ENCODE peak calls at places on chromosomes 7 and 10, in seven cellular contexts. One of them, this sample, is unnamed.

GRCh38 chr7:12080006-12080405 is 131.1 kb upstream of the TMEM106B start:
- DNase-seq in T47D: no peak
- DNase-seq in stimulated activated CD8-positive, alpha-beta memory T cell treated with anti-CD3 and anti-CD28 coated beads, Interleukin-7, amount 100 ng/mL, for 1 hour: no peak
- DNase-seq in GF-D8: no peak
- DNase-seq in HFFc6: no peak
- DNase-seq in cardiac muscle cell: no peak
- DNase-seq in HS-27A: no peak
- DNase-seq in this sample: no peak

GRCh38 chr10:9951481-9952257 is 1066.0 kb upstream of the CELF2 start:
- DNase-seq in cardiac muscle cell: peak
- DNase-seq in HFFc6: no peak
- DNase-seq in HS-27A: no peak
- DNase-seq in stimulated activated CD8-positive, alpha-beta memory T cell treated with anti-CD3 and anti-CD28 coated beads, Interleukin-7, amount 100 ng/mL, for 1 hour: no peak
- DNase-seq in T47D: no peak
- DNase-seq in GF-D8: no peak
- DNase-seq in this sample: no peak

GRCh38 chr7:47461161-47461560 is 120.8 kb downstream of the TNS3 start:
- DNase-seq in HFFc6: no peak
- DNase-seq in HS-27A: no peak
- DNase-seq in stimulated activated CD8-positive, alpha-beta memory T cell treated with anti-CD3 and anti-CD28 coated beads, Interleukin-7, amount 100 ng/mL, for 1 hour: no peak
- DNase-seq in GF-D8: no peak
- DNase-seq in T47D: no peak
- DNase-seq in cardiac muscle cell: peak
- DNase-seq in this sample: no peak

GRCh38 chr7:147483634-147484292 is 1106.8 kb upstream of the C7orf33 start:
- DNase-seq in GF-D8: no peak
- DNase-seq in T47D: no peak
- DNase-seq in HS-27A: peak
- DNase-seq in HFFc6: no peak
- DNase-seq in cardiac muscle cell: no peak
- DNase-seq in stimulated activated CD8-positive, alpha-beta memory T cell treated with anti-CD3 and anti-CD28 coated beads, Interleukin-7, amount 100 ng/mL, for 1 hour: no peak
- DNase-seq in this sample: no peak

GRCh38 chr10:123301077-123301875 is 147.1 kb downstream of the BUB3 start:
- DNase-seq in T47D: no peak
- DNase-seq in HFFc6: no peak
- DNase-seq in cardiac muscle cell: peak
- DNase-seq in stimulated activated CD8-positive, alpha-beta memory T cell treated with anti-CD3 and anti-CD28 coated beads, Interleukin-7, amount 100 ng/mL, for 1 hour: no peak
- DNase-seq in HS-27A: no peak
- DNase-seq in GF-D8: no peak
- DNase-seq in this sample: no peak

GRCh38 chr7:22979251-22979650 is 34.7 kb downstream of the HYCC1 start:
- DNase-seq in HFFc6: no peak
- DNase-seq in cardiac muscle cell: no peak
- DNase-seq in HS-27A: no peak
- DNase-seq in GF-D8: no peak
- DNase-seq in T47D: no peak
- DNase-seq in stimulated activated CD8-positive, alpha-beta memory T cell treated with anti-CD3 and anti-CD28 coated beads, Interleukin-7, amount 100 ng/mL, for 1 hour: no peak
- DNase-seq in this sample: no peak

GRCh38 chr10:21953585-21954057 is 49.9 kb downstream of the DNAJC1 start:
- DNase-seq in HS-27A: no peak
- DNase-seq in HFFc6: peak
- DNase-seq in cardiac muscle cell: peak
- DNase-seq in stimulated activated CD8-positive, alpha-beta memory T cell treated with anti-CD3 and anti-CD28 coated beads, Interleukin-7, amount 100 ng/mL, for 1 hour: no peak
- DNase-seq in GF-D8: peak
- DNase-seq in T47D: peak
- DNase-seq in this sample: no peak

GRCh38 chr10:110353244-110354119 is 48.8 kb upstream of the SMNDC1 start:
- DNase-seq in HFFc6: peak
- DNase-seq in HS-27A: peak
- DNase-seq in GF-D8: no peak
- DNase-seq in T47D: no peak
- DNase-seq in stimulated activated CD8-positive, alpha-beta memory T cell treated with anti-CD3 and anti-CD28 coated beads, Interleukin-7, amount 100 ng/mL, for 1 hour: no peak
- DNase-seq in cardiac muscle cell: peak
- DNase-seq in this sample: no peak

GRCh38 chr10:11328264-11329054 is 283.0 kb downstream of the USP6NL start:
- DNase-seq in cardiac muscle cell: no peak
- DNase-seq in GF-D8: no peak
- DNase-seq in stimulated activated CD8-positive, alpha-beta memory T cell treated with anti-CD3 and anti-CD28 coated beads, Interleukin-7, amount 100 ng/mL, for 1 hour: no peak
- DNase-seq in HS-27A: no peak
- DNase-seq in HFFc6: no peak
- DNase-seq in T47D: no peak
- DNase-seq in this sample: no peak

GRCh38 chr10:68869623-68870022 is 31.5 kb upstream of the DDX50 start:
- DNase-seq in T47D: no peak
- DNase-seq in cardiac muscle cell: peak
- DNase-seq in HFFc6: no peak
- DNase-seq in stimulated activated CD8-positive, alpha-beta memory T cell treated with anti-CD3 and anti-CD28 coated beads, Interleukin-7, amount 100 ng/mL, for 1 hour: no peak
- DNase-seq in GF-D8: no peak
- DNase-seq in HS-27A: no peak
- DNase-seq in this sample: no peak

GRCh38 chr7:7642081-7642480 is 1.5 kb downstream of the UMAD1 start:
- DNase-seq in GF-D8: no peak
- DNase-seq in stimulated activated CD8-positive, alpha-beta memory T cell treated with anti-CD3 and anti-CD28 coated beads, Interleukin-7, amount 100 ng/mL, for 1 hour: no peak
- DNase-seq in HS-27A: no peak
- DNase-seq in T47D: no peak
- DNase-seq in HFFc6: no peak
- DNase-seq in cardiac muscle cell: no peak
- DNase-seq in this sample: no peak

GRCh38 chr7:98223898-98224700 is 12.9 kb downstream of the BHLHA15 start:
- DNase-seq in HFFc6: no peak
- DNase-seq in GF-D8: no peak
- DNase-seq in stimulated activated CD8-positive, alpha-beta memory T cell treated with anti-CD3 and anti-CD28 coated beads, Interleukin-7, amount 100 ng/mL, for 1 hour: no peak
- DNase-seq in HS-27A: no peak
- DNase-seq in T47D: no peak
- DNase-seq in cardiac muscle cell: no peak
- DNase-seq in this sample: no peak

GRCh38 chr10:608331-609265 is 80.9 kb downstream of the DIP2C start:
- DNase-seq in stimulated activated CD8-positive, alpha-beta memory T cell treated with anti-CD3 and anti-CD28 coated beads, Interleukin-7, amount 100 ng/mL, for 1 hour: no peak
- DNase-seq in HS-27A: no peak
- DNase-seq in HFFc6: peak
- DNase-seq in T47D: no peak
- DNase-seq in cardiac muscle cell: peak
- DNase-seq in GF-D8: no peak
- DNase-seq in this sample: no peak

This sample was measured in GM12864.